ENCODE peak calls at places on chromosomes 1 and 21, in six cellular contexts. A, I, X, P, J and M are unnamed samples. For H3K9me3, the result is how much of the 10 kb centered on the place peaks cover.

GRCh38 chr1:99083338-99083737 is 78.7 kb upstream of the PLPPR5 start:
- DNase-seq in A (no peak), I (no peak), X (no peak), P (no peak), J (no peak), M (no peak)

GRCh38 chr1:17520041-17520440 is 19.5 kb upstream of the ARHGEF10L start:
- DNase-seq in A (peak), I (no peak), X (peak), P (no peak), J (no peak), M (peak)

GRCh38 chr1:37850352-37850955 is 8.9 kb downstream of the MTF1 start:
- DNase-seq in A (peak), I (no peak), X (no peak), P (no peak), J (no peak), M (peak)

GRCh38 chr1:72281637-72282270 is 585 bp downstream of the NEGR1 start:
- DNase-seq in A (peak), I (no peak), X (no peak), P (no peak), J (peak), M (no peak)

GRCh38 chr1:25694167-25694566 is 77.6 kb downstream of the MAN1C1 start:
- DNase-seq in A (no peak), I (no peak), X (no peak), P (no peak), J (peak), M (no peak)

GRCh38 chr21:33078907-33079582 is 9.1 kb downstream of the OLIG1 start:
- DNase-seq in A (peak), I (no peak), X (no peak), P (no peak), J (peak), M (peak)

GRCh38 chr1:34400690-34401089 is 224.0 kb downstream of the C1orf94 start:
- DNase-seq in A (no peak), I (no peak), X (no peak), P (no peak), J (no peak), M (no peak)

GRCh38 chr21:32844653-32845443 is 73.3 kb upstream of the PAXBP1 start:
- DNase-seq in A (peak), I (peak), X (no peak), P (no peak), J (peak), M (peak)

GRCh38 chr1:30817083-30817450 is 59.5 kb upstream of the LAPTM5 start:
- DNase-seq in A (no peak), I (no peak), X (no peak), P (no peak), J (no peak), M (no peak)

GRCh38 chr1:240732390-240732789 is 120.4 kb upstream of the GREM2 start:
- DNase-seq in A (peak), I (no peak), X (no peak), P (no peak), J (peak), M (peak)

GRCh38 chr1:197224160-197224559 is 43.9 kb upstream of the CRB1 start:
- DNase-seq in A (peak), I (no peak), X (no peak), P (no peak), J (no peak), M (no peak)

GRCh38 chr1:7258622-7259135 is 473.4 kb downstream of the CAMTA1 start:
- DNase-seq in A (no peak), I (peak), X (no peak), P (no peak), J (no peak), M (no peak)

GRCh38 chr21:33367309-33367973 is 35.8 kb upstream of the IFNGR2 start:
- DNase-seq in A (no peak), I (no peak), X (no peak), P (no peak), J (no peak), M (peak)

GRCh38 chr1:46820560-46821060 is 21.8 kb downstream of the CYP4B1 start:
- DNase-seq in A (no peak), I (peak), X (no peak), P (no peak), J (no peak), M (no peak)

GRCh38 chr21:46189213-46189958 is 5.1 kb upstream of the SPATC1L start:
- DNase-seq in A (no peak), I (peak), X (no peak), P (no peak), J (peak), M (peak)

GRCh38 chr1:206930210-206930798 is 8.6 kb upstream of the FCMR start:
- DNase-seq in A (no peak), I (no peak), X (no peak), P (no peak), J (no peak), M (peak)

GRCh38 chr1:223352944-223353343 is 11.0 kb downstream of the SUSD4 start:
- DNase-seq in A (no peak), I (no peak), X (no peak), P (no peak), J (no peak), M (no peak)

GRCh38 chr21:32181415-32181814 is 97.4 kb downstream of the MIS18A start:
- DNase-seq in A (no peak), I (peak), X (no peak), P (no peak), J (no peak), M (no peak)

GRCh38 chr1:160625725-160626498 is 20.9 kb downstream of the SLAMF1 start:
- DNase-seq in A (no peak), I (peak), X (no peak), P (no peak), J (no peak), M (no peak)

GRCh38 chr1:79532555-79532954 is 526.0 kb upstream of the ADGRL4 start:
- DNase-seq in A (no peak), I (no peak), X (no peak), P (no peak), J (no peak), M (no peak)

GRCh38 chr1:65820983-65821382 is 28.3 kb downstream of the PDE4B start:
- DNase-seq in A (peak), I (no peak), X (no peak), P (no peak), J (peak), M (peak)

GRCh38 chr21:38916214-38916964 is 110.7 kb downstream of the ETS2 start:
- DNase-seq in A (no peak), I (no peak), X (no peak), P (no peak), J (no peak), M (no peak)

GRCh38 chr21:41361053-41361785 is 608 bp upstream of the MX2 start:
- DNase-seq in A (no peak), I (no peak), X (peak), P (no peak), J (no peak), M (no peak)

GRCh38 chr1:24266398-24266941 is 52.7 kb upstream of the GRHL3 start:
- DNase-seq in A (peak), I (no peak), X (no peak), P (no peak), J (peak), M (peak)

GRCh38 chr1:232675898-232676297 is 46.0 kb upstream of the SIPA1L2 start:
- DNase-seq in A (no peak), I (no peak), X (no peak), P (no peak), J (no peak), M (no peak)

GRCh38 chr1:201753492-201753891 is 75.5 kb upstream of the IPO9 start:
- DNase-seq in A (no peak), I (no peak), X (no peak), P (no peak), J (no peak), M (no peak)

GRCh38 chr21:44370771-44371410 is 17.5 kb downstream of the TRPM2 start:
- DNase-seq in A (no peak), I (no peak), X (peak), P (no peak), J (no peak), M (no peak)

GRCh38 chr1:183030053-183030452 is 6.8 kb downstream of the LAMC1 start:
- DNase-seq in A (peak), I (no peak), X (no peak), P (no peak), J (no peak), M (peak)

GRCh38 chr1:115977481-115978258 is 1.4 kb downstream of the SLC22A15 start:
- DNase-seq in A (peak), I (no peak), X (no peak), P (no peak), J (peak), M (peak)

GRCh38 chr1:53460666-53461328 is 1.6 kb downstream of the DMRTB1 start:
- DNase-seq in A (no peak), I (no peak), X (no peak), P (no peak), J (no peak), M (no peak)

GRCh38 chr1:143611159-143611558 is 360.6 kb downstream of the FAM72C start:
- DNase-seq in A (no peak), I (no peak), X (no peak), P (no peak), J (no peak), M (no peak)

GRCh38 chr1:23222742-23223141 is 5.4 kb upstream of the HTR1D start:
- DNase-seq in A (no peak), I (no peak), X (no peak), P (no peak), J (no peak), M (no peak)

GRCh38 chr1:167737169-167737568 is 15.4 kb downstream of the MPZL1 start:
- DNase-seq in A (no peak), I (no peak), X (peak), P (no peak), J (no peak), M (no peak)

GRCh38 chr1:159828916-159829634 is 2.4 kb downstream of the SLAMF8 start:
- DNase-seq in A (no peak), I (no peak), X (peak), P (no peak), J (no peak), M (no peak)

GRCh38 chr1:48851638-48852037 is 74.9 kb upstream of the BEND5 start:
- DNase-seq in A (peak), I (no peak), X (no peak), P (no peak), J (peak), M (no peak)

GRCh38 chr1:119676571-119677206 is 28.6 kb upstream of the ZNF697 start:
- DNase-seq in A (no peak), I (no peak), X (no peak), P (no peak), J (no peak), M (no peak)

GRCh38 chr1:198903203-198903602 is 264.4 kb downstream of the PTPRC start:
- DNase-seq in A (no peak), I (no peak), X (no peak), P (no peak), J (no peak), M (peak)

GRCh38 chr1:204858381-204858821 is 12.3 kb upstream of the NFASC start:
- DNase-seq in A (peak), I (no peak), X (no peak), P (no peak), J (no peak), M (no peak)

GRCh38 chr21:26563977-26564503 is 9.0 kb downstream of the CYYR1 start:
- DNase-seq in A (no peak), I (no peak), X (no peak), P (no peak), J (no peak), M (no peak)

GRCh38 chr21:26570203-26570602 is 2.9 kb downstream of the CYYR1 start:
- DNase-seq in A (no peak), I (no peak), X (no peak), P (no peak), J (no peak), M (no peak)

GRCh38 chr21:26565546-26565945 is 7.5 kb downstream of the CYYR1 start:
- DNase-seq in A (no peak), I (no peak), X (no peak), P (no peak), J (no peak), M (no peak)

DNA sequence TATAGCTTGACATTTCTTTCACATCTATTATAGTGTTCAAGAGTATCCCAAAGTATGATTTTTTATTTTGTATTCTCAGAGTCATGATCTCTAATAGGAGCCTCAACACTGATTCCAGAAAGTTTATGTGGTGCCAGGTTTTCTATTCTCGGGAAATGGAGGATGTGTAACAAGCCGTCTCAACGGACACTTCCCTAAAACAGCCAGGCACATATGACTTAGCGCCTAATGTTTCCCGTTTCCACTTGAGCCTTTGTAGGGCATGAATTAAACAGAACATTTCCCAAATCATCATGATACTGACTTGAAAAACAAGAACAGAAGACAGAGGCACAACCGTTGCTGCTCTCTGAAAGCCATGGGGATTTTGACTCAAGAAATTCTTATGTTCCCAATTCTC is 8.0 kb downstream of the CYYR1 start:
- DNase-seq in A (no peak), I (no peak), X (no peak), P (no peak), J (no peak), M (no peak)
- H3K9me3 ChIP-seq in A (under half), I (under half), X (under half), P (under half), J (under half), M (under half)

GRCh38 chr1:233828480-233828879 is 76.0 kb upstream of the SLC35F3 start:
- DNase-seq in A (no peak), I (no peak), X (no peak), P (no peak), J (no peak), M (no peak)
- H3K9me3 ChIP-seq in A (under half), I (under half), X (under half), P (under half), J (under half), M (under half)

GRCh38 chr21:21200939-21201610 is 202.9 kb downstream of the NCAM2 start:
- DNase-seq in A (no peak), I (no peak), X (no peak), P (no peak), J (no peak), M (no peak)

GRCh38 chr21:21196848-21197247 is 198.6 kb downstream of the NCAM2 start:
- DNase-seq in A (no peak), I (no peak), X (no peak), P (no peak), J (no peak), M (no peak)

GRCh38 chr21:21199342-21200102 is 201.3 kb downstream of the NCAM2 start:
- DNase-seq in A (no peak), I (no peak), X (no peak), P (no peak), J (no peak), M (no peak)

GRCh38 chr21:21203822-21204339 is 205.7 kb downstream of the NCAM2 start:
- DNase-seq in A (no peak), I (no peak), X (no peak), P (no peak), J (no peak), M (no peak)

DNA sequence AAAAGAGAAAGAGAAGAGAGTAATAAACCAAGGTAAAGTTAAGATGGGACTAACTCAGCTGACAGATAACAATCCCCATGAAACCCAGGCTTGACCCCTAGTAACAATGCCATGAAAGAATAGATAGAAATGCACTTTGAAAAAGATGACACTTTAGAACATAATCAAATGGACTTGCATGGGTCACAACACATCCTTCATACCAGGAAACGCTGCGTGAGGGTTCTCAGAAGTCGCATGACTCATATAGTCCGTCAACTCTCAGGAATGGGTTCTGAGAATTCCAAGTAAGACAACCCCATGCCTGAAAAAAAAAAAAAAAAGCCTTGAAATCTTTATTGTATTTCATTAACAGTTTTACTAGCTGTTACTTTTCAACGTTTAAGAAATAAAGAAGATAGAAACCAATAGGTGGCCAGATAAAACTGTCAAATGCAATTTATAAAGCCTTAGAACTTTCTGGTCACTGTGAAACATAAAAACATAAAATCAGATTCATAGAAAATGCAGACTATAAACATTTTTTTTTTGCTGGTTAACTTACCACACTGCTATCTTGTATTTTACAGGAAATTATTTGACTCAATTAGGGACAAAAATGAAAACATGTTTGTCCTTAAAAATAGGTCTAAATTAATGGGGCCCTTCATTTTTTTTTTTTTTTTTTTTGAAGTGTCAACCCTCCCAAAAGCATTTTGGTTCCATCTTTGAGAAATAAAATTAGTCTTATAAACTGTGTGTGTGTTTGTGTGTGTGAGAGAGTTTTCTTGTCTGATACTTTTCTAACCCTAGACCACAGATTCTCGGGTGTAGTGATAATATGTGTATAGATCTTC is 202.1 kb downstream of the NCAM2 start:
- DNase-seq in A (peak), I (no peak), X (no peak), P (no peak), J (peak), M (no peak)
- H3K9me3 ChIP-seq in A (under half), I (under half), X (under half), P (under half), J (under half), M (under half)

GRCh38 chr1:188188317-188188716 is 1359.6 kb downstream of the PLA2G4A start:
- DNase-seq in A (no peak), I (no peak), X (no peak), P (no peak), J (no peak), M (no peak)
- H3K9me3 ChIP-seq in A (under half), I (under half), X (under half), P (under half), J (under half), M (under half)